ENCODE peak calls at places on chromosomes 6 and 20, in four cellular contexts. B is activated T-cell treated with anti-CD3 and anti-CD28 coated beads, Interleukin-2, amount 50 U/mL, for 4 hours; Q is GF-D8; A is pons. I is an unnamed sample.
A peak's percentile ranks its signal among the peaks of the same experiment; 100 is the strongest.

GRCh38 chr6:2841264-2842138 is at the start of gene SERPINB1:
- DNase-seq in Q (peak; percentile 88), A (peak; percentile 68), B (peak; percentile 73), I (peak; percentile 70)

GRCh38 chr6:143336446-143337152 is 113.9 kb downstream of the ADAT2 start:
- DNase-seq in B (no peak), A (no peak), Q (no peak), I (no peak)

GRCh38 chr20:63259734-63260460 is 5.6 kb upstream of the NKAIN4 start:
- DNase-seq in Q (no peak), A (no peak), B (no peak), I (no peak)

GRCh38 chr6:33417127-33417902 is 592 bp downstream of the CUTA start:
- DNase-seq in B (no peak), Q (no peak), A (no peak), I (no peak)

GRCh38 chr20:407097-407952 is 774 bp upstream of the RBCK1 start:
- DNase-seq in B (peak; percentile 55), A (peak; percentile 63), Q (peak; percentile 40), I (peak; percentile 56)

GRCh38 chr20:51731771-51732453 is 36.3 kb downstream of the ATP9A start:
- DNase-seq in B (no peak), A (no peak), Q (no peak), I (no peak)

GRCh38 chr20:51354769-51355319 is 187.7 kb downstream of the NFATC2 start:
- DNase-seq in B (no peak), Q (no peak), A (no peak), I (no peak)

GRCh38 chr20:32920066-32920465 is 61.3 kb downstream of the EFCAB8 start:
- DNase-seq in A (no peak), B (no peak), Q (no peak), I (no peak)

GRCh38 chr6:110681543-110682459 is 133.5 kb downstream of the CDK19 start:
- DNase-seq in Q (no peak), B (no peak), A (peak; percentile 66), I (no peak)

GRCh38 chr6:129795261-129795660 is 65.9 kb downstream of the TMEM244 start:
- DNase-seq in B (no peak), Q (no peak), A (no peak), I (no peak)

GRCh38 chr6:56758553-56758952 is 115.9 kb upstream of the DST start:
- DNase-seq in A (no peak), Q (no peak), B (no peak), I (no peak)

GRCh38 chr20:1242530-1242929 is 16.7 kb downstream of the RAD21L1 start:
- DNase-seq in B (no peak), Q (no peak), A (no peak), I (no peak)

GRCh38 chr6:31883699-31884098 is 4.9 kb upstream of the SLC44A4 start:
- DNase-seq in B (no peak), A (no peak), Q (no peak), I (no peak)

GRCh38 chr20:25078662-25079061 is 3.3 kb downstream of the VSX1 start:
- DNase-seq in A (no peak), B (no peak), Q (no peak), I (no peak)

GRCh38 chr20:50126662-50127061 is 13.7 kb upstream of the UBE2V1 start:
- DNase-seq in B (no peak), A (no peak), Q (no peak), I (no peak)

GRCh38 chr20:1427457-1428054 is 34.7 kb upstream of the FKBP1A start:
- DNase-seq in A (no peak), Q (no peak), B (no peak), I (no peak)

GRCh38 chr6:36130672-36131516 is 581 bp downstream of the MAPK13 start:
- DNase-seq in B (peak; percentile 64), A (no peak), Q (no peak), I (no peak)

I was measured in CD4-positive, alpha-beta T cell.